ENCODE peak calls at places on chromosome 14, in ten cellular contexts. One of them, this sample, is unnamed. For H3K4me1, the result is how much of the 10 kb centered on the place peaks cover.

GRCh38 chr14:40204441-40205175 is 772.4 kb upstream of the FBXO33 start:
- DNase-seq in ascending aorta: no peak
- DNase-seq in CD8-positive, alpha-beta T cell: no peak
- DNase-seq in BE2C: no peak
- DNase-seq in NT2/D1: no peak
- DNase-seq in transverse colon: no peak
- DNase-seq in tibial nerve: no peak
- DNase-seq in pancreas: no peak
- DNase-seq in CD4-positive, CD25-positive, alpha-beta regulatory T cell: no peak
- DNase-seq in OCI-LY7: peak
- DNase-seq in this sample: no peak

GRCh38 chr14:31967669-31967975 is 109.5 kb upstream of the ARHGAP5 start:
- DNase-seq in BE2C: no peak
- DNase-seq in transverse colon: no peak
- DNase-seq in NT2/D1: no peak
- DNase-seq in tibial nerve: no peak
- DNase-seq in OCI-LY7: no peak
- DNase-seq in CD4-positive, CD25-positive, alpha-beta regulatory T cell: no peak
- DNase-seq in ascending aorta: no peak
- DNase-seq in pancreas: no peak
- DNase-seq in CD8-positive, alpha-beta T cell: no peak
- DNase-seq in this sample: no peak

GRCh38 chr14:66379116-66379515 is 107.1 kb upstream of the CCDC196 start:
- DNase-seq in CD8-positive, alpha-beta T cell: no peak
- DNase-seq in OCI-LY7: no peak
- DNase-seq in NT2/D1: no peak
- DNase-seq in CD4-positive, CD25-positive, alpha-beta regulatory T cell: no peak
- DNase-seq in pancreas: peak
- DNase-seq in ascending aorta: no peak
- DNase-seq in BE2C: no peak
- DNase-seq in tibial nerve: no peak
- DNase-seq in transverse colon: no peak
- DNase-seq in this sample: peak

GRCh38 chr14:89121961-89122675 is 294.9 kb downstream of the FOXN3 start:
- DNase-seq in transverse colon: no peak
- DNase-seq in CD8-positive, alpha-beta T cell: no peak
- DNase-seq in ascending aorta: no peak
- DNase-seq in CD4-positive, CD25-positive, alpha-beta regulatory T cell: no peak
- DNase-seq in pancreas: no peak
- DNase-seq in OCI-LY7: no peak
- DNase-seq in BE2C: no peak
- DNase-seq in NT2/D1: peak
- DNase-seq in tibial nerve: no peak
- DNase-seq in this sample: no peak

GRCh38 chr14:70641548-70642312 is at the start of gene TTC9:
- DNase-seq in OCI-LY7: peak
- DNase-seq in ascending aorta: no peak
- DNase-seq in CD4-positive, CD25-positive, alpha-beta regulatory T cell: no peak
- DNase-seq in pancreas: peak
- DNase-seq in tibial nerve: no peak
- DNase-seq in CD8-positive, alpha-beta T cell: no peak
- DNase-seq in transverse colon: peak
- DNase-seq in NT2/D1: no peak
- DNase-seq in BE2C: peak
- DNase-seq in this sample: no peak

GRCh38 chr14:102007916-102008418 is 43.6 kb downstream of the DYNC1H1 start:
- DNase-seq in CD8-positive, alpha-beta T cell: no peak
- DNase-seq in CD4-positive, CD25-positive, alpha-beta regulatory T cell: no peak
- DNase-seq in transverse colon: no peak
- DNase-seq in pancreas: no peak
- DNase-seq in ascending aorta: no peak
- DNase-seq in OCI-LY7: no peak
- DNase-seq in BE2C: no peak
- DNase-seq in NT2/D1: no peak
- DNase-seq in tibial nerve: no peak
- DNase-seq in this sample: no peak

GRCh38 chr14:68788275-68789001 is 4.4 kb downstream of the ZFP36L1 start:
- DNase-seq in CD4-positive, CD25-positive, alpha-beta regulatory T cell: no peak
- DNase-seq in BE2C: no peak
- DNase-seq in NT2/D1: no peak
- DNase-seq in tibial nerve: no peak
- DNase-seq in ascending aorta: no peak
- DNase-seq in CD8-positive, alpha-beta T cell: no peak
- DNase-seq in pancreas: no peak
- DNase-seq in OCI-LY7: no peak
- DNase-seq in transverse colon: no peak
- DNase-seq in this sample: no peak

GRCh38 chr14:35628989-35629388 is 95.0 kb downstream of the INSM2 start:
- DNase-seq in ascending aorta: no peak
- DNase-seq in CD4-positive, CD25-positive, alpha-beta regulatory T cell: no peak
- DNase-seq in BE2C: no peak
- DNase-seq in pancreas: no peak
- DNase-seq in tibial nerve: no peak
- DNase-seq in CD8-positive, alpha-beta T cell: no peak
- DNase-seq in OCI-LY7: no peak
- DNase-seq in transverse colon: no peak
- DNase-seq in NT2/D1: no peak
- DNase-seq in this sample: no peak

GRCh38 chr14:43141636-43142191 is 1365.4 kb downstream of the FSCB start:
- DNase-seq in ascending aorta: no peak
- DNase-seq in transverse colon: no peak
- DNase-seq in OCI-LY7: no peak
- DNase-seq in CD4-positive, CD25-positive, alpha-beta regulatory T cell: no peak
- DNase-seq in tibial nerve: no peak
- DNase-seq in pancreas: no peak
- DNase-seq in NT2/D1: no peak
- DNase-seq in CD8-positive, alpha-beta T cell: no peak
- DNase-seq in BE2C: no peak
- DNase-seq in this sample: no peak

GRCh38 chr14:96383445-96383844 is 8.5 kb upstream of the AK7 start:
- DNase-seq in tibial nerve: no peak
- DNase-seq in BE2C: no peak
- DNase-seq in ascending aorta: no peak
- DNase-seq in CD4-positive, CD25-positive, alpha-beta regulatory T cell: no peak
- DNase-seq in pancreas: no peak
- DNase-seq in NT2/D1: no peak
- DNase-seq in CD8-positive, alpha-beta T cell: no peak
- DNase-seq in transverse colon: no peak
- DNase-seq in OCI-LY7: no peak
- DNase-seq in this sample: no peak

GRCh38 chr14:69504775-69505174 is 20.2 kb downstream of the PLEKHD1 start:
- DNase-seq in tibial nerve: no peak
- DNase-seq in OCI-LY7: no peak
- DNase-seq in transverse colon: no peak
- DNase-seq in CD8-positive, alpha-beta T cell: no peak
- DNase-seq in ascending aorta: no peak
- DNase-seq in CD4-positive, CD25-positive, alpha-beta regulatory T cell: no peak
- DNase-seq in NT2/D1: no peak
- DNase-seq in BE2C: no peak
- DNase-seq in pancreas: no peak
- DNase-seq in this sample: no peak

GRCh38 chr14:60723218-60724079 is 702 bp downstream of the SIX4 start:
- DNase-seq in CD8-positive, alpha-beta T cell: peak
- DNase-seq in CD4-positive, CD25-positive, alpha-beta regulatory T cell: peak
- DNase-seq in tibial nerve: no peak
- DNase-seq in NT2/D1: no peak
- DNase-seq in ascending aorta: peak
- DNase-seq in OCI-LY7: peak
- DNase-seq in transverse colon: peak
- DNase-seq in pancreas: peak
- DNase-seq in BE2C: peak
- DNase-seq in this sample: no peak

GRCh38 chr14:67987596-67987995 is 168.0 kb downstream of the RAD51B start:
- DNase-seq in NT2/D1: no peak
- DNase-seq in OCI-LY7: no peak
- DNase-seq in BE2C: no peak
- DNase-seq in CD4-positive, CD25-positive, alpha-beta regulatory T cell: no peak
- DNase-seq in pancreas: no peak
- DNase-seq in transverse colon: no peak
- DNase-seq in tibial nerve: no peak
- DNase-seq in ascending aorta: no peak
- DNase-seq in CD8-positive, alpha-beta T cell: no peak
- DNase-seq in this sample: no peak

GRCh38 chr14:22319526-22320352 is 269.3 kb downstream of the DAD1 start:
- DNase-seq in transverse colon: peak
- DNase-seq in pancreas: peak
- DNase-seq in BE2C: peak
- DNase-seq in CD8-positive, alpha-beta T cell: no peak
- DNase-seq in tibial nerve: peak
- DNase-seq in NT2/D1: peak
- DNase-seq in OCI-LY7: peak
- DNase-seq in ascending aorta: peak
- DNase-seq in CD4-positive, CD25-positive, alpha-beta regulatory T cell: no peak
- DNase-seq in this sample: no peak

GRCh38 chr14:93003945-93004698 is 81.2 kb downstream of the CHGA start:
- DNase-seq in tibial nerve: no peak
- DNase-seq in CD8-positive, alpha-beta T cell: no peak
- DNase-seq in BE2C: no peak
- DNase-seq in OCI-LY7: no peak
- DNase-seq in ascending aorta: no peak
- DNase-seq in CD4-positive, CD25-positive, alpha-beta regulatory T cell: no peak
- DNase-seq in pancreas: no peak
- DNase-seq in NT2/D1: no peak
- DNase-seq in transverse colon: no peak
- DNase-seq in this sample: no peak
- H3K4me1 ChIP-seq in tibial nerve: half or more
- H3K4me1 ChIP-seq in CD8-positive, alpha-beta T cell: under half
- H3K4me1 ChIP-seq in BE2C: half or more
- H3K4me1 ChIP-seq in OCI-LY7: under half
- H3K4me1 ChIP-seq in ascending aorta: under half
- H3K4me1 ChIP-seq in CD4-positive, CD25-positive, alpha-beta regulatory T cell: under half
- H3K4me1 ChIP-seq in pancreas: under half
- H3K4me1 ChIP-seq in NT2/D1: under half
- H3K4me1 ChIP-seq in transverse colon: under half
- H3K4me1 ChIP-seq in this sample: half or more

GRCh38 chr14:75318353-75318752 is 39.7 kb downstream of the FOS start:
- DNase-seq in CD4-positive, CD25-positive, alpha-beta regulatory T cell: no peak
- DNase-seq in CD8-positive, alpha-beta T cell: no peak
- DNase-seq in pancreas: no peak
- DNase-seq in BE2C: no peak
- DNase-seq in transverse colon: no peak
- DNase-seq in OCI-LY7: no peak
- DNase-seq in tibial nerve: no peak
- DNase-seq in NT2/D1: no peak
- DNase-seq in ascending aorta: peak
- DNase-seq in this sample: no peak
- H3K4me1 ChIP-seq in CD4-positive, CD25-positive, alpha-beta regulatory T cell: under half
- H3K4me1 ChIP-seq in CD8-positive, alpha-beta T cell: under half
- H3K4me1 ChIP-seq in pancreas: under half
- H3K4me1 ChIP-seq in BE2C: under half
- H3K4me1 ChIP-seq in transverse colon: under half
- H3K4me1 ChIP-seq in OCI-LY7: under half
- H3K4me1 ChIP-seq in tibial nerve: under half
- H3K4me1 ChIP-seq in NT2/D1: under half
- H3K4me1 ChIP-seq in ascending aorta: under half
- H3K4me1 ChIP-seq in this sample: under half

GRCh38 chr14:104395276-104395675 is 184.3 kb upstream of the C14orf180 start:
- DNase-seq in OCI-LY7: no peak
- DNase-seq in NT2/D1: no peak
- DNase-seq in BE2C: no peak
- DNase-seq in tibial nerve: no peak
- DNase-seq in pancreas: no peak
- DNase-seq in ascending aorta: no peak
- DNase-seq in CD8-positive, alpha-beta T cell: no peak
- DNase-seq in transverse colon: no peak
- DNase-seq in CD4-positive, CD25-positive, alpha-beta regulatory T cell: no peak
- DNase-seq in this sample: peak
- H3K4me1 ChIP-seq in OCI-LY7: half or more
- H3K4me1 ChIP-seq in NT2/D1: under half
- H3K4me1 ChIP-seq in BE2C: under half
- H3K4me1 ChIP-seq in tibial nerve: under half
- H3K4me1 ChIP-seq in pancreas: under half
- H3K4me1 ChIP-seq in ascending aorta: under half
- H3K4me1 ChIP-seq in CD8-positive, alpha-beta T cell: half or more
- H3K4me1 ChIP-seq in transverse colon: under half
- H3K4me1 ChIP-seq in CD4-positive, CD25-positive, alpha-beta regulatory T cell: half or more
- H3K4me1 ChIP-seq in this sample: under half

GRCh38 chr14:59215757-59216156 is 27.3 kb downstream of the DAAM1 start:
- DNase-seq in ascending aorta: no peak
- DNase-seq in CD8-positive, alpha-beta T cell: no peak
- DNase-seq in pancreas: no peak
- DNase-seq in BE2C: no peak
- DNase-seq in CD4-positive, CD25-positive, alpha-beta regulatory T cell: no peak
- DNase-seq in transverse colon: no peak
- DNase-seq in NT2/D1: no peak
- DNase-seq in OCI-LY7: no peak
- DNase-seq in tibial nerve: no peak
- DNase-seq in this sample: no peak

GRCh38 chr14:59217011-59217410 is 28.5 kb downstream of the DAAM1 start:
- DNase-seq in pancreas: no peak
- DNase-seq in CD4-positive, CD25-positive, alpha-beta regulatory T cell: no peak
- DNase-seq in transverse colon: no peak
- DNase-seq in OCI-LY7: no peak
- DNase-seq in tibial nerve: no peak
- DNase-seq in NT2/D1: no peak
- DNase-seq in CD8-positive, alpha-beta T cell: no peak
- DNase-seq in ascending aorta: no peak
- DNase-seq in BE2C: no peak
- DNase-seq in this sample: no peak

GRCh38 chr14:59213368-59214315 is 25.2 kb downstream of the DAAM1 start:
- DNase-seq in BE2C: no peak
- DNase-seq in transverse colon: no peak
- DNase-seq in tibial nerve: no peak
- DNase-seq in pancreas: no peak
- DNase-seq in ascending aorta: no peak
- DNase-seq in CD8-positive, alpha-beta T cell: no peak
- DNase-seq in CD4-positive, CD25-positive, alpha-beta regulatory T cell: no peak
- DNase-seq in NT2/D1: no peak
- DNase-seq in OCI-LY7: no peak
- DNase-seq in this sample: no peak

GRCh38 chr14:59215353-59215752 is 26.9 kb downstream of the DAAM1 start:
- DNase-seq in BE2C: no peak
- DNase-seq in transverse colon: peak
- DNase-seq in ascending aorta: peak
- DNase-seq in CD8-positive, alpha-beta T cell: no peak
- DNase-seq in pancreas: peak
- DNase-seq in NT2/D1: no peak
- DNase-seq in tibial nerve: peak
- DNase-seq in OCI-LY7: no peak
- DNase-seq in CD4-positive, CD25-positive, alpha-beta regulatory T cell: no peak
- DNase-seq in this sample: peak

GRCh38 chr14:59214702-59215302 is 26.3 kb downstream of the DAAM1 start:
- DNase-seq in CD8-positive, alpha-beta T cell: no peak
- DNase-seq in CD4-positive, CD25-positive, alpha-beta regulatory T cell: no peak
- DNase-seq in BE2C: no peak
- DNase-seq in OCI-LY7: no peak
- DNase-seq in ascending aorta: no peak
- DNase-seq in tibial nerve: no peak
- DNase-seq in pancreas: no peak
- DNase-seq in NT2/D1: no peak
- DNase-seq in transverse colon: no peak
- DNase-seq in this sample: no peak
- H3K4me1 ChIP-seq in CD8-positive, alpha-beta T cell: under half
- H3K4me1 ChIP-seq in CD4-positive, CD25-positive, alpha-beta regulatory T cell: under half
- H3K4me1 ChIP-seq in BE2C: under half
- H3K4me1 ChIP-seq in OCI-LY7: under half
- H3K4me1 ChIP-seq in ascending aorta: under half
- H3K4me1 ChIP-seq in tibial nerve: half or more
- H3K4me1 ChIP-seq in pancreas: under half
- H3K4me1 ChIP-seq in NT2/D1: under half
- H3K4me1 ChIP-seq in transverse colon: half or more
- H3K4me1 ChIP-seq in this sample: half or more

GRCh38 chr14:74912111-74912510 is 10.9 kb downstream of the RPS6KL1 start:
- DNase-seq in NT2/D1: no peak
- DNase-seq in OCI-LY7: no peak
- DNase-seq in tibial nerve: no peak
- DNase-seq in pancreas: no peak
- DNase-seq in transverse colon: no peak
- DNase-seq in ascending aorta: peak
- DNase-seq in CD4-positive, CD25-positive, alpha-beta regulatory T cell: no peak
- DNase-seq in BE2C: no peak
- DNase-seq in CD8-positive, alpha-beta T cell: no peak
- DNase-seq in this sample: no peak
- H3K4me1 ChIP-seq in NT2/D1: under half
- H3K4me1 ChIP-seq in OCI-LY7: under half
- H3K4me1 ChIP-seq in tibial nerve: under half
- H3K4me1 ChIP-seq in pancreas: under half
- H3K4me1 ChIP-seq in transverse colon: under half
- H3K4me1 ChIP-seq in ascending aorta: under half
- H3K4me1 ChIP-seq in CD4-positive, CD25-positive, alpha-beta regulatory T cell: under half
- H3K4me1 ChIP-seq in BE2C: under half
- H3K4me1 ChIP-seq in CD8-positive, alpha-beta T cell: under half
- H3K4me1 ChIP-seq in this sample: under half